ENCODE peak calls at places on chromosomes 12 and 14, in ten cellular contexts. D is NCI-H460; A is stimulated activated CD4-positive, alpha-beta T cell treated with anti-CD3 and anti-CD28 coated beads, Interleukin-2, amount 100 ng/mL, for 48 hours; F is stimulated activated CD8-positive, alpha-beta memory T cell treated with anti-CD3 and anti-CD28 coated beads, Interleukin-15, amount 100 ng/mL, for 4 hours; R is stomach; B is GF-D8; O is NCI-H1092 treated with DMSO at 0.1 percent for 48 hours; Y is GM19239; J is cerebellar nuclear complex; M is GM23248. C is an unnamed sample.

GRCh38 chr12:69534389-69534822 is 50.9 kb upstream of the CCT2 start:
- DNase-seq in Y (no peak), J (peak; percentile 69), R (no peak), F (no peak), O (peak; percentile 30), D (no peak), A (no peak), B (no peak), M (peak; percentile 99), C (no peak)

GRCh38 chr12:1882850-1883470 is 35.5 kb downstream of the CACNA2D4 start:
- DNase-seq in R (no peak), J (no peak), F (no peak), A (no peak), O (no peak), M (no peak), B (no peak), Y (no peak), D (no peak), C (no peak)

GRCh38 chr12:19369691-19370148 is 69.6 kb upstream of the AEBP2 start:
- DNase-seq in B (no peak), F (no peak), O (no peak), A (no peak), R (no peak), D (no peak), Y (no peak), J (no peak), M (peak; percentile 70), C (no peak)

GRCh38 chr14:103115845-103116572 is 7.3 kb upstream of the TNFAIP2 start:
- DNase-seq in D (no peak), M (peak; percentile 38), O (no peak), A (no peak), J (no peak), Y (no peak), F (no peak), R (no peak), B (no peak), C (no peak)

GRCh38 chr12:26471560-26471959 is 276.2 kb downstream of the SSPN start:
- DNase-seq in R (no peak), A (no peak), Y (peak; percentile 36), F (no peak), D (no peak), O (no peak), J (no peak), B (peak; percentile 71), M (peak; percentile 73), C (peak; percentile 26)

GRCh38 chr12:65156366-65156831 is 13.0 kb upstream of the LEMD3 start:
- DNase-seq in F (no peak), Y (peak; percentile 28), A (no peak), O (no peak), M (peak; percentile 5), R (no peak), D (no peak), J (no peak), B (peak; percentile 48), C (peak; percentile 16)

GRCh38 chr14:26594756-26595545 is 2.9 kb downstream of the NOVA1 start:
- DNase-seq in R (no peak), B (no peak), M (no peak), A (no peak), Y (no peak), O (no peak), J (peak; percentile 20), F (no peak), D (no peak), C (no peak)

GRCh38 chr14:20978687-20979086 is 11.1 kb upstream of the METTL17 start:
- DNase-seq in O (no peak), Y (no peak), F (no peak), J (no peak), A (no peak), R (no peak), B (no peak), D (no peak), M (no peak), C (no peak)

GRCh38 chr12:90099288-90099687 is 390.6 kb upstream of the ATP2B1 start:
- DNase-seq in M (peak; percentile 59), Y (no peak), F (no peak), A (no peak), B (no peak), J (no peak), O (no peak), D (peak; percentile 5), R (no peak), C (no peak)

GRCh38 chr12:107512391-107512790 is 173.2 kb upstream of the PWP1 start:
- DNase-seq in J (no peak), F (no peak), O (no peak), A (no peak), D (no peak), Y (no peak), M (peak; percentile 60), B (no peak), R (no peak), C (no peak)

GRCh38 chr14:58637040-58637390 is 747 bp upstream of the DACT1 start:
- DNase-seq in B (no peak), M (peak; percentile 90), O (no peak), F (no peak), Y (no peak), R (peak; percentile 54), A (peak; percentile 24), D (no peak), J (no peak), C (no peak)

GRCh38 chr12:116266631-116267349 is 10.7 kb downstream of the MED13L start:
- DNase-seq in Y (no peak), M (peak; percentile 62), A (no peak), R (no peak), F (no peak), B (no peak), J (no peak), D (no peak), O (no peak), C (no peak)

GRCh38 chr14:52473557-52473956 is 78.7 kb downstream of the TXNDC16 start:
- DNase-seq in D (peak; percentile 36), Y (no peak), F (no peak), B (no peak), M (peak; percentile 45), R (no peak), A (no peak), O (peak; percentile 18), J (no peak), C (no peak)

GRCh38 chr14:102893452-102893851 is 29.0 kb upstream of the AMN start:
- DNase-seq in D (no peak), A (no peak), J (peak; percentile 35), O (no peak), M (peak; percentile 94), R (peak; percentile 36), B (no peak), Y (no peak), F (no peak), C (peak; percentile 41)

GRCh38 chr12:52003591-52003990 is 3.2 kb upstream of the TAMALIN start:
- DNase-seq in B (no peak), F (no peak), R (no peak), D (no peak), Y (no peak), O (no peak), J (no peak), M (no peak), A (no peak), C (no peak)

GRCh38 chr14:92610849-92611271 is 97.3 kb downstream of the RIN3 start:
- DNase-seq in D (no peak), F (no peak), Y (no peak), R (no peak), M (no peak), A (no peak), J (peak; percentile 22), B (no peak), O (no peak), C (no peak)

GRCh38 chr14:68783408-68784297 is 9.2 kb downstream of the ZFP36L1 start:
- DNase-seq in J (no peak), D (no peak), M (no peak), F (no peak), O (no peak), Y (no peak), B (no peak), R (peak; percentile 71), A (no peak), C (no peak)

GRCh38 chr14:63874223-63874622 is 21.4 kb downstream of the SYNE2 start:
- DNase-seq in B (no peak), M (no peak), D (no peak), A (no peak), J (no peak), F (no peak), O (no peak), Y (no peak), R (no peak), C (no peak)

GRCh38 chr14:103070971-103071542 is 13.0 kb upstream of the LBHD2 start:
- DNase-seq in F (no peak), A (no peak), D (no peak), O (no peak), J (no peak), B (no peak), Y (no peak), M (peak; percentile 26), R (no peak), C (no peak)

GRCh38 chr14:61152851-61153364 is 128.2 kb downstream of the TMEM30B start:
- DNase-seq in O (no peak), J (no peak), F (no peak), R (no peak), Y (no peak), A (no peak), M (peak; percentile 62), B (no peak), D (no peak), C (no peak)

GRCh38 chr12:26369588-26369987 is 174.2 kb downstream of the SSPN start:
- DNase-seq in B (no peak), A (no peak), M (peak; percentile 95), O (no peak), J (no peak), Y (no peak), R (no peak), D (peak; percentile 40), F (no peak), C (no peak)

GRCh38 chr14:89378119-89378518 is 38.9 kb downstream of the FOXN3 start:
- DNase-seq in Y (no peak), J (no peak), B (no peak), R (no peak), M (peak; percentile 77), O (no peak), A (no peak), D (no peak), F (no peak), C (no peak)

GRCh38 chr12:32734952-32735351 is 20.7 kb downstream of the YARS2 start:
- DNase-seq in M (no peak), B (no peak), R (no peak), A (no peak), Y (no peak), O (no peak), J (no peak), D (no peak), F (no peak), C (no peak)

GRCh38 chr12:78863482-78864427 is 819 bp upstream of the SYT1 start:
- DNase-seq in Y (no peak), M (peak; percentile 73), B (no peak), J (peak; percentile 50), D (peak; percentile 39), F (no peak), R (no peak), A (no peak), O (peak; percentile 84), C (peak; percentile 11)

GRCh38 chr12:48818831-48819590 is 715 bp downstream of the CACNB3 start:
- DNase-seq in O (no peak), B (no peak), D (no peak), R (no peak), F (no peak), M (peak; percentile 43), Y (no peak), J (no peak), A (no peak), C (no peak)

GRCh38 chr12:47868041-47868440 is 36.8 kb downstream of the VDR start:
- DNase-seq in O (no peak), A (no peak), J (no peak), M (no peak), B (no peak), D (no peak), R (no peak), F (no peak), Y (no peak), C (no peak)

GRCh38 chr12:69240625-69240984 is 1.2 kb downstream of the CPSF6 start:
- DNase-seq in D (no peak), M (peak; percentile 53), J (no peak), Y (peak; percentile 8), B (no peak), O (no peak), F (no peak), A (peak; percentile 5), R (no peak), C (no peak)

GRCh38 chr12:65631621-65632111 is 192.6 kb upstream of the HMGA2 start:
- DNase-seq in Y (no peak), M (peak; percentile 99), D (peak; percentile 94), F (no peak), R (no peak), A (no peak), B (no peak), O (no peak), J (no peak), C (no peak)

C was measured in stimulated activated naive B cell treated with anti-CD40 and anti-IgM and Interleukin-4, amounts not matched to agents 10 μg/mL and 1 μg/mL and 100 μg/mL, for 72 hours.